ENCODE peak calls at places on chromosomes 1 and 21, in six cellular contexts. A is fibroblast of lung; O is CD8-positive, alpha-beta memory T cell; S is CD8-positive, alpha-beta T cell; R is tibial artery; Z is PC-9. X is an unnamed sample.

GRCh38 chr1:164801791-164802572 is 243.0 kb downstream of the PBX1 start:
- DNase-seq in R (no peak), A (no peak), Z (no peak), O (no peak), S (no peak), X (no peak)

GRCh38 chr1:101205457-101205856 is 31.4 kb upstream of the S1PR1 start:
- DNase-seq in Z (no peak), S (no peak), O (no peak), A (no peak), R (no peak), X (no peak)

GRCh38 chr1:47738560-47739182 is 258.5 kb downstream of the TRABD2B start:
- DNase-seq in S (no peak), Z (peak), A (peak), R (no peak), O (no peak), X (no peak)

GRCh38 chr1:30991852-30992606 is 73.5 kb downstream of the PUM1 start:
- DNase-seq in Z (no peak), A (no peak), R (no peak), S (no peak), O (no peak), X (no peak)

GRCh38 chr21:45432575-45433255 is 27.8 kb downstream of the COL18A1 start:
- DNase-seq in Z (no peak), O (no peak), R (no peak), S (no peak), A (peak), X (no peak)

GRCh38 chr1:205714190-205714905 is 34.0 kb upstream of the SLC45A3 start:
- DNase-seq in R (no peak), O (no peak), S (no peak), Z (no peak), A (peak), X (peak)

GRCh38 chr1:161238039-161238473 is at the start of gene NR1I3:
- DNase-seq in S (no peak), Z (no peak), R (no peak), O (no peak), A (no peak), X (no peak)

GRCh38 chr21:45991606-45992301 is 10.2 kb downstream of the COL6A1 start:
- DNase-seq in A (no peak), O (no peak), S (no peak), Z (no peak), R (peak), X (no peak)

GRCh38 chr1:115641762-115642167 is at the start of gene VANGL1:
- DNase-seq in S (no peak), Z (peak), O (no peak), R (peak), A (peak), X (peak)

GRCh38 chr1:247079141-247079874 is 697 bp upstream of the ZNF670 start:
- DNase-seq in Z (no peak), S (no peak), O (no peak), A (no peak), R (no peak), X (no peak)

GRCh38 chr1:212062832-212063438 is 27.4 kb downstream of the DTL start:
- DNase-seq in A (peak), S (no peak), Z (no peak), O (no peak), R (no peak), X (peak)

GRCh38 chr1:52574594-52574993 is 21.7 kb upstream of the TUT4 start:
- DNase-seq in S (no peak), O (no peak), R (no peak), A (peak), Z (peak), X (peak)

GRCh38 chr21:45326834-45327457 is 39.3 kb upstream of the POFUT2 start:
- DNase-seq in Z (no peak), A (no peak), O (no peak), S (no peak), R (no peak), X (no peak)

GRCh38 chr1:209398330-209398991 is 185.1 kb upstream of the CAMK1G start:
- DNase-seq in Z (peak), O (no peak), A (peak), R (peak), S (no peak), X (peak)

GRCh38 chr1:228782662-228783414 is 47.6 kb downstream of the RHOU start:
- DNase-seq in O (no peak), R (peak), S (no peak), Z (no peak), A (peak), X (no peak)

GRCh38 chr1:235075121-235075954 is 53.3 kb downstream of the TOMM20 start:
- DNase-seq in A (peak), R (peak), Z (peak), S (no peak), O (peak), X (peak)

GRCh38 chr1:21385022-21385421 is 54.9 kb upstream of the NBPF3 start:
- DNase-seq in R (no peak), A (no peak), Z (no peak), S (no peak), O (no peak), X (no peak)

GRCh38 chr1:156601122-156601830 is at the start of gene GPATCH4:
- DNase-seq in S (no peak), O (peak), R (peak), Z (peak), A (peak), X (peak)

GRCh38 chr1:228367798-228368791 is 38.5 kb downstream of the TRIM11 start:
- DNase-seq in O (no peak), R (peak), S (no peak), Z (peak), A (no peak), X (no peak)

GRCh38 chr1:167130782-167131520 is 37.1 kb downstream of the STYXL2 start:
- DNase-seq in O (no peak), R (no peak), A (no peak), S (no peak), Z (no peak), X (no peak)

GRCh38 chr1:219757890-219758289 is 145.0 kb upstream of the ZC3H11B start:
- DNase-seq in A (peak), Z (no peak), O (no peak), R (no peak), S (no peak), X (no peak)
- H3K4me3 ChIP-seq in A (no peak), Z (no peak), O (no peak), R (no peak), S (no peak), X (no peak)

DNA sequence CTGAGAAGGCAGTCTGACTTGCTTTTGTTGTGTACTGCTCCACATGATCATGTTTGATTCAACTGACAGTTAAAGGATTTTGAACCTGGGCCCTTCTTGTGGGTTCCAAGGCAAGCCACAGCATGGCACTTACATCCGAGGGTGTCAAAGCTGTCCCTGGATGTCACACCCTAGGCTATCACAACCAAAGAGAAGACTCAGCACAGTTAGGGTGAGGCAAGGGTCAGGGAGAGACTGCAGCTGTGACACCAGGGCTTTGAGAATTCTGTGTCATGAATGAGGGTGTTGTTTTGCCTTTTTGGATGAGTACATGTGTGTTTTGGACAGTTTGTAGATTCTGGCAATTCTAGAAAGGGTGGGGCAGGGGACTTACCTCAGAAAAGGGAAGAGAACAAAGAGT is 37.8 kb upstream of the ZNF326 start:
- DNase-seq in A (no peak), O (no peak), S (no peak), Z (no peak), R (no peak), X (no peak)
- H3K4me3 ChIP-seq in A (no peak), O (no peak), S (no peak), Z (peak), R (no peak), X (no peak)

GRCh38 chr1:925532-926421 is 2.1 kb downstream of the SAMD11 start:
- DNase-seq in S (no peak), R (peak), A (peak), O (no peak), Z (no peak), X (no peak)
- H3K4me3 ChIP-seq in S (no peak), R (peak), A (no peak), O (no peak), Z (no peak), X (peak)

GRCh38 chr1:92833840-92834239 is 2.0 kb downstream of the RPL5 start:
- DNase-seq in O (no peak), R (no peak), Z (no peak), A (no peak), S (no peak), X (no peak)

GRCh38 chr1:92834617-92835016 is 2.8 kb downstream of the RPL5 start:
- DNase-seq in A (no peak), R (no peak), Z (no peak), O (no peak), S (no peak), X (no peak)

GRCh38 chr1:92832537-92833160 is 809 bp downstream of the RPL5 start:
- DNase-seq in Z (no peak), R (no peak), S (no peak), A (peak), O (no peak), X (no peak)

GRCh38 chr1:92831762-92832536 is at the start of gene RPL5:
- DNase-seq in A (peak), Z (peak), O (peak), S (peak), R (peak), X (peak)

DNA sequence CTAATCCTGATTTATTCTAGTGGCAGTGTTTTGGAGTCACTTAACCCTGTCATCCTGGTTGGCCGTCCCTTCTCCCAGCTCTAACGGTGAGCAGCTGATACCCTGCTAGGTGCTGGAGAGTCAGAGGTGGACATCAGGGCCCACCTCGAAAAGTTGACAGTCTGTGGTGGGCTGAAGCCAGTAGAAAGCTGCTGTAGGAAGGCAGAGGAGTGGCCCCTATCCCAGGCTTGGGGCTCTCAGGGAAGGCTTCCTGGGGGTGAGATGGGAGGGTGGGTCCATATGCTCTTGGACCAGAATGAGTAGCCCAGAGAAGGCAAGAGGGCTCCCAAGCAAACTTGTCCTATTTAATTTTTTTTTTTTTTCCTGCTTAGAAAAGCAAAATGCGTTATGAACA is 475 bp upstream of the RPL5 start:
- DNase-seq in A (no peak), Z (no peak), R (no peak), O (no peak), S (no peak), X (no peak)
- H3K4me3 ChIP-seq in A (peak), Z (peak), R (peak), O (peak), S (no peak), X (no peak)

DNA sequence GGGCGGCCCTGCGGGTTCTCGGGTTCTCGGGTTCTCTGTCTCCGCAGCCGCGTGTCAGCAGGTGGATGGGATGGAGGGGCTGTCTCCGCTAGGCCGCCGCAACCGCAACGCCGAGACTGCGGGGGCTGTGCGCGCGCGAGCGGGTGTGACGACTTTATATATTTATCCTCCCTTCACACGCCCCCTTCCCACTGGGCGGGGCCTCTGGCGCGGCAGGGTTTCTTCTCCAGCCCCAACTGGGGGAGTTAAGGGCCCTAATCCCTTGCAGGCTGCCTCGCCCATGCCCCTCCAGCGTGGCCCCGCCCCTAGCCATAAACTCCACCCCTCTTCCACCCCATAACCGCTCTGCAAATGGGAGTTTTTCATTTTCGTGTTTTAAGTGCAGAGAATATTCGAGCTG is 3.4 kb downstream of the IGSF21 start:
- DNase-seq in S (no peak), O (no peak), R (no peak), Z (no peak), A (no peak), X (no peak)
- H3K4me3 ChIP-seq in S (no peak), O (no peak), R (peak), Z (no peak), A (no peak), X (no peak)

GRCh38 chr1:9500756-9501754 is 38.2 kb upstream of the SLC25A33 start:
- DNase-seq in A (no peak), R (no peak), O (no peak), S (no peak), Z (no peak), X (no peak)

GRCh38 chr1:9490605-9491339 is 48.5 kb upstream of the SLC25A33 start:
- DNase-seq in S (peak), Z (peak), O (peak), A (peak), R (peak), X (peak)

GRCh38 chr1:9495854-9496374 is 43.4 kb upstream of the SLC25A33 start:
- DNase-seq in Z (no peak), O (no peak), A (no peak), R (no peak), S (no peak), X (no peak)

GRCh38 chr1:9493326-9493725 is 45.9 kb upstream of the SLC25A33 start:
- DNase-seq in R (no peak), Z (no peak), O (no peak), A (no peak), S (no peak), X (no peak)

GRCh38 chr1:9494936-9495758 is 44.1 kb upstream of the SLC25A33 start:
- DNase-seq in Z (peak), O (peak), S (peak), R (no peak), A (peak), X (no peak)
- H3K4me3 ChIP-seq in Z (no peak), O (peak), S (peak), R (no peak), A (no peak), X (peak)

GRCh38 chr21:16534408-16535099 is 804.8 kb downstream of the USP25 start:
- DNase-seq in Z (peak), O (no peak), R (peak), S (no peak), A (peak), X (peak)

GRCh38 chr21:16532841-16533240 is 803.1 kb downstream of the USP25 start:
- DNase-seq in Z (no peak), A (peak), S (no peak), O (no peak), R (no peak), X (peak)

GRCh38 chr21:16535100-16535418 is 805.3 kb downstream of the USP25 start:
- DNase-seq in O (no peak), S (no peak), Z (peak), R (peak), A (peak), X (peak)

GRCh38 chr21:16536661-16537359 is 807.0 kb downstream of the USP25 start:
- DNase-seq in S (no peak), Z (no peak), R (no peak), A (peak), O (no peak), X (no peak)

DNA sequence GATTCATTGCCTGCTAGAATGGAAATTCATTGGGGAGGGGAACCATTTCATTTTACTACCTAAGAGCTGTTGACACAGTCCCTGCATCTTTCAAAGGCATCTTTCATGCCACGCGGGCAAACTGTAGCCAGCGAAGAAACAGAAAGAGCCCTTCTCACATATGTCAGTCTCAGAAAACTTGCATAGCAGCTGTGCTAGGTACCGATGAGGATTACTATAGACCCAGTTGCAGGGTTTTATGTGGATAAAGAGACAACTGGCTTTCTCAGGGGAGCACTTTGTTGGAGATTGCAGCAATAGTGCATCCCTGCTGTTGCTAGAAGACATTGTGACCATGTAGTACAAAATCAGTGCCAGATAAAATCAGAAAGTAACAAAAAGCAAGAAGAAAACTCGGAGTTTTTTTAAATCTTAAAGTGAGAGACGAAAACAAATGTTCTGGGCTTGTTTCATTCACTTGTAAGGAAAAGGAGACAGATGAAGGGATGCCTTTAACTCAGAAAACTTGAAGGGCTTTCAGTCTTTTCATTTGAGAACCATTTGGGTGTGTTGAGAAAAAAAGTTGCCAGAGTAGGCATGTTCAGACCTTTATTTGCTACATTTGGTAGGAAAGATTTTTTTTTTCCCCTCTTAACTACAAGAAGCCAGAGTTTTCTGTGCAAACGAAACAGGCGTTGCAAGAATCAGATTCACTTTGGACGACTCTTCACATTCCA is 804.1 kb downstream of the USP25 start:
- DNase-seq in R (no peak), Z (no peak), S (no peak), O (no peak), A (peak), X (peak)
- H3K4me3 ChIP-seq in R (peak), Z (no peak), S (no peak), O (no peak), A (peak), X (peak)

GRCh38 chr1:226946285-226946684 is 6.2 kb downstream of the COQ8A start:
- DNase-seq in Z (no peak), R (no peak), S (no peak), A (no peak), O (no peak), X (no peak)
- H3K4me3 ChIP-seq in Z (no peak), R (no peak), S (no peak), A (no peak), O (no peak), X (no peak)

X was measured in skeletal muscle cell.